ENCODE peak calls at places on chromosomes 16 and 17, in four cellular contexts. Z is bronchial epithelial cell, J is RPMI8226, X is testis. F is an unnamed sample.

GRCh38 chr17:81933178-81933699 is 3.9 kb downstream of the PYCR1 start:
- DNase-seq in J (no peak), X (no peak), Z (no peak), F (no peak)

GRCh38 chr17:69725125-69725524 is 310.6 kb downstream of the MAP2K6 start:
- DNase-seq in J (no peak), X (no peak), Z (no peak), F (no peak)

GRCh38 chr16:57141822-57142631 is 43.8 kb downstream of the PSME3IP1 start:
- DNase-seq in J (no peak), X (no peak), Z (peak; percentile 23), F (no peak)

GRCh38 chr17:9647014-9647413 is 1.7 kb downstream of the USP43 start:
- DNase-seq in Z (peak; percentile 71), X (no peak), J (no peak), F (no peak)

GRCh38 chr16:27179500-27180072 is 23.7 kb upstream of the KDM8 start:
- DNase-seq in X (peak; percentile 89), J (peak; percentile 83), Z (peak; percentile 58), F (peak; percentile 93)

GRCh38 chr17:62601438-62601837 is 26.0 kb upstream of the MRC2 start:
- DNase-seq in Z (no peak), J (no peak), X (no peak), F (peak; percentile 8)

GRCh38 chr17:42878123-42878880 is 22.3 kb upstream of the G6PC1 start:
- DNase-seq in Z (no peak), X (no peak), J (peak; percentile 82), F (no peak)

GRCh38 chr16:72844225-72844920 is 203.6 kb downstream of the ZFHX3 start:
- DNase-seq in Z (no peak), X (no peak), J (no peak), F (peak; percentile 72)

GRCh38 chr16:57627184-57627871 is 1.1 kb upstream of the ADGRG1 start:
- DNase-seq in Z (peak; percentile 42), J (no peak), X (no peak), F (peak; percentile 7)

GRCh38 chr17:44205962-44206824 is 6.5 kb upstream of the ATXN7L3 start:
- DNase-seq in Z (no peak), J (no peak), X (no peak), F (peak; percentile 9)

GRCh38 chr17:22265807-22266206 is 573.5 kb downstream of the KCNJ18 start:
- DNase-seq in X (no peak), J (no peak), Z (no peak), F (no peak)

GRCh38 chr17:75271955-75272847 is 1.2 kb upstream of the MIF4GD start:
- DNase-seq in X (peak; percentile 61), Z (no peak), J (peak; percentile 50), F (no peak)

GRCh38 chr17:69188064-69188463 is 40.6 kb downstream of the ABCA10 start:
- DNase-seq in Z (no peak), J (no peak), X (no peak), F (no peak)

GRCh38 chr17:47700471-47701449 is 6.8 kb downstream of the TBKBP1 start:
- DNase-seq in Z (no peak), X (no peak), J (no peak), F (no peak)

GRCh38 chr16:66921758-66922450 is 3.2 kb upstream of the CDH16 start:
- DNase-seq in Z (no peak), X (no peak), J (no peak), F (no peak)

GRCh38 chr16:81718637-81719036 is 60.5 kb upstream of the PLCG2 start:
- DNase-seq in Z (no peak), X (no peak), J (no peak), F (peak; percentile 62)

GRCh38 chr16:86059253-86060171 is 160.6 kb downstream of the IRF8 start:
- DNase-seq in J (no peak), Z (no peak), X (peak; percentile 91), F (no peak)

GRCh38 chr17:6069611-6070279 is 434 bp upstream of the WSCD1 start:
- DNase-seq in J (no peak), X (no peak), Z (no peak), F (no peak)

GRCh38 chr17:4596636-4597380 is 12.5 kb downstream of the SMTNL2 start:
- DNase-seq in X (no peak), J (no peak), Z (no peak), F (no peak)

GRCh38 chr16:89122322-89122831 is 28.7 kb downstream of the ACSF3 start:
- DNase-seq in X (no peak), Z (peak; percentile 47), J (peak; percentile 93), F (no peak)

GRCh38 chr17:41530062-41531048 is 2.2 kb upstream of the KRT19 start:
- DNase-seq in J (no peak), X (no peak), Z (peak; percentile 87), F (peak; percentile 68)

GRCh38 chr17:82231312-82231561 is 2.4 kb downstream of the SLC16A3 start:
- DNase-seq in Z (no peak), X (no peak), J (no peak), F (no peak)

GRCh38 chr17:1487939-1488825 is 4.3 kb downstream of the MYO1C start:
- DNase-seq in X (peak; percentile 90), J (peak; percentile 52), Z (peak; percentile 55), F (peak; percentile 41)

GRCh38 chr16:74726736-74727135 is 26.1 kb upstream of the MLKL start:
- DNase-seq in J (peak; percentile 65), X (peak; percentile 42), Z (no peak), F (peak; percentile 57)

GRCh38 chr17:40779181-40779909 is 3.0 kb downstream of the KRT27 start:
- DNase-seq in J (peak; percentile 8), X (no peak), Z (peak; percentile 17), F (peak; percentile 47)

GRCh38 chr17:27199948-27200347 is 94.0 kb upstream of the WSB1 start:
- DNase-seq in X (no peak), J (no peak), Z (peak; percentile 19), F (no peak)

GRCh38 chr16:12157510-12158093 is 181.1 kb downstream of the SNX29 start:
- DNase-seq in Z (no peak), J (no peak), X (no peak), F (no peak)

GRCh38 chr16:8678068-8678927 is 3.9 kb downstream of the ABAT start:
- DNase-seq in X (no peak), Z (peak; percentile 94), J (no peak), F (no peak)

GRCh38 chr16:17134586-17134985 is 336.2 kb downstream of the XYLT1 start:
- DNase-seq in X (no peak), Z (no peak), J (peak; percentile 55), F (no peak)

GRCh38 chr16:8655184-8655717 is 19.2 kb upstream of the ABAT start:
- DNase-seq in Z (no peak), X (no peak), J (peak; percentile 83), F (peak; percentile 65)

GRCh38 chr16:29318037-29318436 is 88.5 kb downstream of the NPIPB11 start:
- DNase-seq in J (no peak), Z (no peak), X (no peak), F (no peak)